ENCODE peak calls at places on chromosomes 16 and 17, in four cellular contexts. One of them, this sample, is unnamed.

GRCh38 chr17:66939461-66940114 is 24.9 kb upstream of the CACNG4 start:
- DNase-seq in smooth muscle cell of the brain vasculature: no peak
- DNase-seq in M059J: peak; percentile 54
- DNase-seq in HTR-8/SVneo: no peak
- DNase-seq in this sample: no peak

GRCh38 chr17:19238167-19238505 is 970 bp downstream of the EPN2 start:
- DNase-seq in HTR-8/SVneo: peak; percentile 45
- DNase-seq in smooth muscle cell of the brain vasculature: no peak
- DNase-seq in M059J: peak; percentile 38
- DNase-seq in this sample: peak; percentile 37

GRCh38 chr17:27621557-27621956 is 9.4 kb upstream of the LGALS9 start:
- DNase-seq in smooth muscle cell of the brain vasculature: no peak
- DNase-seq in HTR-8/SVneo: no peak
- DNase-seq in M059J: no peak
- DNase-seq in this sample: no peak

GRCh38 chr17:42821176-42821575 is 2.9 kb downstream of the BECN1 start:
- DNase-seq in M059J: no peak
- DNase-seq in HTR-8/SVneo: no peak
- DNase-seq in smooth muscle cell of the brain vasculature: no peak
- DNase-seq in this sample: no peak

GRCh38 chr17:45316271-45317112 is at the start of gene MAP3K14:
- DNase-seq in M059J: peak; percentile 69
- DNase-seq in HTR-8/SVneo: peak; percentile 59
- DNase-seq in smooth muscle cell of the brain vasculature: no peak
- DNase-seq in this sample: peak; percentile 39

GRCh38 chr17:28748852-28749515 is 5.2 kb downstream of the TRAF4 start:
- DNase-seq in smooth muscle cell of the brain vasculature: no peak
- DNase-seq in HTR-8/SVneo: no peak
- DNase-seq in M059J: no peak
- DNase-seq in this sample: no peak

GRCh38 chr17:74274060-74274702 is at the start of gene DNAI2:
- DNase-seq in smooth muscle cell of the brain vasculature: no peak
- DNase-seq in HTR-8/SVneo: no peak
- DNase-seq in M059J: no peak
- DNase-seq in this sample: no peak

GRCh38 chr17:40724656-40725055 is 21.1 kb upstream of the KRT24 start:
- DNase-seq in smooth muscle cell of the brain vasculature: no peak
- DNase-seq in M059J: peak; percentile 62
- DNase-seq in HTR-8/SVneo: no peak
- DNase-seq in this sample: no peak

GRCh38 chr16:49466881-49467280 is 93.3 kb downstream of the C16orf78 start:
- DNase-seq in smooth muscle cell of the brain vasculature: no peak
- DNase-seq in M059J: no peak
- DNase-seq in HTR-8/SVneo: no peak
- DNase-seq in this sample: no peak

GRCh38 chr17:79491006-79491405 is 119.8 kb downstream of the RBFOX3 start:
- DNase-seq in HTR-8/SVneo: no peak
- DNase-seq in M059J: no peak
- DNase-seq in smooth muscle cell of the brain vasculature: no peak
- DNase-seq in this sample: no peak

GRCh38 chr17:82875418-82875856 is 35.6 kb upstream of the ZNF750 start:
- DNase-seq in M059J: no peak
- DNase-seq in HTR-8/SVneo: no peak
- DNase-seq in smooth muscle cell of the brain vasculature: no peak
- DNase-seq in this sample: peak; percentile 91

GRCh38 chr17:81701288-81702071 is 1.7 kb upstream of the MRPL12 start:
- DNase-seq in smooth muscle cell of the brain vasculature: no peak
- DNase-seq in M059J: no peak
- DNase-seq in HTR-8/SVneo: no peak
- DNase-seq in this sample: peak; percentile 20

GRCh38 chr17:65817951-65818350 is 256.5 kb upstream of the AXIN2 start:
- DNase-seq in HTR-8/SVneo: no peak
- DNase-seq in M059J: no peak
- DNase-seq in smooth muscle cell of the brain vasculature: no peak
- DNase-seq in this sample: no peak

GRCh38 chr16:87436225-87437172 is 44.4 kb downstream of the MAP1LC3B start:
- DNase-seq in smooth muscle cell of the brain vasculature: no peak
- DNase-seq in HTR-8/SVneo: peak; percentile 44
- DNase-seq in M059J: no peak
- DNase-seq in this sample: no peak

GRCh38 chr17:36592316-36592710 is 634 bp downstream of the DHRS11 start:
- DNase-seq in smooth muscle cell of the brain vasculature: no peak
- DNase-seq in HTR-8/SVneo: peak; percentile 61
- DNase-seq in M059J: peak; percentile 51
- DNase-seq in this sample: peak; percentile 46

This sample was measured in RWPE1.